ENCODE peak calls at places on chromosome 7, in nine cellular contexts. One of them, this sample, is unnamed.

GRCh38 chr7:76358478-76359110 is at the start of gene YWHAG:
- DNase-seq in HCT116: peak
- DNase-seq in suprapubic skin: no peak
- DNase-seq in stomach: peak
- DNase-seq in sigmoid colon: peak
- DNase-seq in prostate gland: peak
- DNase-seq in vagina: no peak
- DNase-seq in breast epithelium: peak
- DNase-seq in HepG2: peak
- DNase-seq in this sample: peak

GRCh38 chr7:17158261-17158660 is 140.2 kb upstream of the AHR start:
- DNase-seq in HCT116: no peak
- DNase-seq in suprapubic skin: no peak
- DNase-seq in stomach: no peak
- DNase-seq in sigmoid colon: no peak
- DNase-seq in prostate gland: no peak
- DNase-seq in vagina: no peak
- DNase-seq in breast epithelium: no peak
- DNase-seq in HepG2: peak
- DNase-seq in this sample: no peak

GRCh38 chr7:30543815-30544525 is 39.3 kb upstream of the GGCT start:
- DNase-seq in HCT116: no peak
- DNase-seq in suprapubic skin: no peak
- DNase-seq in stomach: no peak
- DNase-seq in sigmoid colon: no peak
- DNase-seq in prostate gland: no peak
- DNase-seq in vagina: no peak
- DNase-seq in breast epithelium: no peak
- DNase-seq in HepG2: no peak
- DNase-seq in this sample: no peak

GRCh38 chr7:1444925-1445322 is 14.3 kb downstream of the MICALL2 start:
- DNase-seq in HCT116: no peak
- DNase-seq in suprapubic skin: no peak
- DNase-seq in stomach: no peak
- DNase-seq in sigmoid colon: no peak
- DNase-seq in prostate gland: no peak
- DNase-seq in vagina: no peak
- DNase-seq in breast epithelium: no peak
- DNase-seq in HepG2: no peak
- DNase-seq in this sample: no peak

GRCh38 chr7:103445228-103446020 is 583 bp downstream of the SLC26A5 start:
- DNase-seq in HCT116: no peak
- DNase-seq in suprapubic skin: no peak
- DNase-seq in stomach: no peak
- DNase-seq in sigmoid colon: no peak
- DNase-seq in prostate gland: no peak
- DNase-seq in vagina: no peak
- DNase-seq in breast epithelium: no peak
- DNase-seq in HepG2: no peak
- DNase-seq in this sample: no peak

GRCh38 chr7:41053830-41054229 is 649.1 kb downstream of the INHBA start:
- DNase-seq in HCT116: no peak
- DNase-seq in suprapubic skin: no peak
- DNase-seq in stomach: no peak
- DNase-seq in sigmoid colon: no peak
- DNase-seq in prostate gland: no peak
- DNase-seq in vagina: no peak
- DNase-seq in breast epithelium: no peak
- DNase-seq in HepG2: no peak
- DNase-seq in this sample: no peak

GRCh38 chr7:31761646-31762045 is 74.6 kb downstream of the PPP1R17 start:
- DNase-seq in HCT116: no peak
- DNase-seq in suprapubic skin: no peak
- DNase-seq in stomach: no peak
- DNase-seq in sigmoid colon: no peak
- DNase-seq in prostate gland: no peak
- DNase-seq in vagina: no peak
- DNase-seq in breast epithelium: no peak
- DNase-seq in HepG2: no peak
- DNase-seq in this sample: no peak

GRCh38 chr7:80154656-80155325 is 20.2 kb downstream of the GNAI1 start:
- DNase-seq in HCT116: no peak
- DNase-seq in suprapubic skin: no peak
- DNase-seq in stomach: no peak
- DNase-seq in sigmoid colon: no peak
- DNase-seq in prostate gland: no peak
- DNase-seq in vagina: no peak
- DNase-seq in breast epithelium: no peak
- DNase-seq in HepG2: no peak
- DNase-seq in this sample: no peak

GRCh38 chr7:30162622-30163124 is 27.9 kb downstream of the MTURN start:
- DNase-seq in HCT116: no peak
- DNase-seq in suprapubic skin: no peak
- DNase-seq in stomach: no peak
- DNase-seq in sigmoid colon: no peak
- DNase-seq in prostate gland: no peak
- DNase-seq in vagina: no peak
- DNase-seq in breast epithelium: no peak
- DNase-seq in HepG2: peak
- DNase-seq in this sample: no peak

GRCh38 chr7:16356241-16356958 is 64.9 kb downstream of the CRPPA start:
- DNase-seq in HCT116: no peak
- DNase-seq in suprapubic skin: no peak
- DNase-seq in stomach: no peak
- DNase-seq in sigmoid colon: no peak
- DNase-seq in prostate gland: no peak
- DNase-seq in vagina: no peak
- DNase-seq in breast epithelium: no peak
- DNase-seq in HepG2: no peak
- DNase-seq in this sample: no peak

GRCh38 chr7:78530351-78530750 is 731.8 kb downstream of the PHTF2 start:
- DNase-seq in HCT116: no peak
- DNase-seq in suprapubic skin: no peak
- DNase-seq in stomach: no peak
- DNase-seq in sigmoid colon: no peak
- DNase-seq in prostate gland: no peak
- DNase-seq in vagina: no peak
- DNase-seq in breast epithelium: no peak
- DNase-seq in HepG2: peak
- DNase-seq in this sample: no peak

GRCh38 chr7:54802841-54803240 is 43.8 kb upstream of the SEC61G start:
- DNase-seq in HCT116: no peak
- DNase-seq in suprapubic skin: no peak
- DNase-seq in stomach: no peak
- DNase-seq in sigmoid colon: no peak
- DNase-seq in prostate gland: no peak
- DNase-seq in vagina: no peak
- DNase-seq in breast epithelium: no peak
- DNase-seq in HepG2: no peak
- DNase-seq in this sample: no peak

GRCh38 chr7:31948041-31948440 is 122.2 kb downstream of the PDE1C start:
- DNase-seq in HCT116: no peak
- DNase-seq in suprapubic skin: no peak
- DNase-seq in stomach: no peak
- DNase-seq in sigmoid colon: no peak
- DNase-seq in prostate gland: no peak
- DNase-seq in vagina: no peak
- DNase-seq in breast epithelium: no peak
- DNase-seq in HepG2: peak
- DNase-seq in this sample: no peak

GRCh38 chr7:33901847-33902246 is 3.5 kb upstream of the BMPER start:
- DNase-seq in HCT116: no peak
- DNase-seq in suprapubic skin: no peak
- DNase-seq in stomach: no peak
- DNase-seq in sigmoid colon: no peak
- DNase-seq in prostate gland: no peak
- DNase-seq in vagina: no peak
- DNase-seq in breast epithelium: no peak
- DNase-seq in HepG2: no peak
- DNase-seq in this sample: no peak

GRCh38 chr7:94253696-94254095 is 141.0 kb upstream of the COL1A2 start:
- DNase-seq in HCT116: no peak
- DNase-seq in suprapubic skin: no peak
- DNase-seq in stomach: no peak
- DNase-seq in sigmoid colon: no peak
- DNase-seq in prostate gland: no peak
- DNase-seq in vagina: no peak
- DNase-seq in breast epithelium: no peak
- DNase-seq in HepG2: no peak
- DNase-seq in this sample: no peak

GRCh38 chr7:73851410-73852338 is 9.3 kb upstream of the TMEM270 start:
- DNase-seq in HCT116: peak
- DNase-seq in suprapubic skin: no peak
- DNase-seq in stomach: no peak
- DNase-seq in sigmoid colon: no peak
- DNase-seq in prostate gland: no peak
- DNase-seq in vagina: no peak
- DNase-seq in breast epithelium: no peak
- DNase-seq in HepG2: peak
- DNase-seq in this sample: no peak

GRCh38 chr7:24843821-24844449 is 86.7 kb upstream of the GSDME start:
- DNase-seq in HCT116: no peak
- DNase-seq in suprapubic skin: no peak
- DNase-seq in stomach: no peak
- DNase-seq in sigmoid colon: no peak
- DNase-seq in prostate gland: no peak
- DNase-seq in vagina: no peak
- DNase-seq in breast epithelium: no peak
- DNase-seq in HepG2: no peak
- DNase-seq in this sample: no peak

GRCh38 chr7:18407385-18407784 is 88.2 kb upstream of the HDAC9 start:
- DNase-seq in HCT116: no peak
- DNase-seq in suprapubic skin: no peak
- DNase-seq in stomach: no peak
- DNase-seq in sigmoid colon: no peak
- DNase-seq in prostate gland: no peak
- DNase-seq in vagina: no peak
- DNase-seq in breast epithelium: no peak
- DNase-seq in HepG2: no peak
- DNase-seq in this sample: no peak

GRCh38 chr7:121544726-121545125 is 148.6 kb upstream of the FAM3C start:
- DNase-seq in HCT116: peak
- DNase-seq in suprapubic skin: no peak
- DNase-seq in stomach: no peak
- DNase-seq in sigmoid colon: no peak
- DNase-seq in prostate gland: peak
- DNase-seq in vagina: no peak
- DNase-seq in breast epithelium: peak
- DNase-seq in HepG2: peak
- DNase-seq in this sample: no peak

DNA sequence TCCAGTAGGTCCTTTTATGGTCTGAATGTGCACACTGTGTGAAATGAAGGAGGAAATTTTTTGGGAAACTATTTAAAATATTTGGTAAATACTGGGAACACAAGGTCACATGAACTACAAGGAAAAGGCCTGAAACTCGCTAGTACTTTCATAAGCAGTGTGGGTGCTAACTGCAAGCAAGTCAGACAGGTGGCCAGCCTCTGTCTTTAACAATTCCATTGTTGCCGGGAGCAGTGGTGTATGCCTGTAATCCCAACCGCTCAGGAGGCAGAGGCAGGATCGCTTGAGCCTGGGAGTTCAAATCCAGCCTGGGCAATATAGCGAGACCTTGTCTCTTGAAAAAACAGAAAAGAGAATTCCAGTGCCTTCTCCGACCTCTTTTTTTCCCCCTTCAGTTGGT is 37.5 kb downstream of the SMURF1 start:
- DNase-seq in HCT116: no peak
- DNase-seq in suprapubic skin: no peak
- DNase-seq in stomach: no peak
- DNase-seq in sigmoid colon: no peak
- DNase-seq in prostate gland: no peak
- DNase-seq in vagina: no peak
- DNase-seq in breast epithelium: no peak
- DNase-seq in HepG2: peak
- DNase-seq in this sample: no peak
- TF ChIP-seq POLR2A in HCT116: no peak
- TF ChIP-seq POLR2A in suprapubic skin: no peak
- TF ChIP-seq POLR2A in stomach: no peak
- TF ChIP-seq POLR2A in sigmoid colon: no peak
- TF ChIP-seq POLR2A in prostate gland: no peak
- TF ChIP-seq POLR2A in vagina: no peak
- TF ChIP-seq POLR2A in breast epithelium: no peak
- TF ChIP-seq POLR2A in HepG2: no peak
- TF ChIP-seq POLR2A in this sample: no peak

DNA sequence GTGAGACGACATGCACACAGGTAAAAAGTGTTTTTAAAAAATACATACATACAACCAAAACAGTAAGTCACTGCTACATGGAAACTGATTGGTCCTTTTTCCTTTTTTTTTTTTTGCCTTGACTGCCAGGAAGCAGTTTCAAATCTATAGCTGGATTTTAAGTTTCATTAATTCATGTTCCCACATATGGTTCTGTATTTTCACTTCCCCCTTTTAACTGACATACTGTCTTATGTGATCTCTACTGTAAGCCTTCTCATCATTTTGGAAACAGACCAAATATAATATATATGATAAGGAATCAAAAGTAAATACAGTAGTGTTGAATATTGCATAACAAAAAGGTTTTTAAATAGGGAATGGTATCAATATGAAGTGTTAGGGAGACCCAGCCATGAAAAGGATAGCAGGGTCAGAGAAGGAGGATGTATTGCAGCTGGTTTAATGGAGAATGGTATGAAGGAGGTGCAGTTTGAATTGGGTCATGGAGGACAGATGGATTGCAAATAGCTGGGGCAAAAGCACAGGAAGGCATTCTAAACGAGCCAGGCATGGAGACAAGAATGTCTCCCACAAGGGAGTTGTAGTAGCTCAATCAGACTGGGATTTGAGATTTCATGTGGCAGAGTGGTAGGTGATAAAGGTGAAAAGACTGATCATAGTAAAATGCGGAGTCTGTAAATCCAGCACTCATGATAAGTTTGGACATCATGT is 5.4 kb downstream of the CAV1 start:
- DNase-seq in HCT116: no peak
- DNase-seq in suprapubic skin: no peak
- DNase-seq in stomach: no peak
- DNase-seq in sigmoid colon: no peak
- DNase-seq in prostate gland: no peak
- DNase-seq in vagina: no peak
- DNase-seq in breast epithelium: no peak
- DNase-seq in HepG2: no peak
- DNase-seq in this sample: no peak
- H3K4me3 ChIP-seq in HCT116: no peak
- H3K4me3 ChIP-seq in suprapubic skin: peak
- H3K4me3 ChIP-seq in stomach: peak
- H3K4me3 ChIP-seq in sigmoid colon: peak
- H3K4me3 ChIP-seq in prostate gland: no peak
- H3K4me3 ChIP-seq in vagina: peak
- H3K4me3 ChIP-seq in breast epithelium: no peak
- H3K4me3 ChIP-seq in HepG2: no peak
- H3K4me3 ChIP-seq in this sample: peak

GRCh38 chr7:84637568-84638338 is 443.2 kb upstream of the SEMA3A start:
- DNase-seq in HCT116: no peak
- DNase-seq in suprapubic skin: no peak
- DNase-seq in stomach: no peak
- DNase-seq in sigmoid colon: peak
- DNase-seq in prostate gland: no peak
- DNase-seq in vagina: no peak
- DNase-seq in breast epithelium: no peak
- DNase-seq in HepG2: no peak
- DNase-seq in this sample: peak
- TF ChIP-seq POLR2AphosphoS5 in HCT116: no peak
- TF ChIP-seq POLR2AphosphoS5 in suprapubic skin: no peak
- TF ChIP-seq POLR2AphosphoS5 in stomach: no peak
- TF ChIP-seq POLR2AphosphoS5 in sigmoid colon: no peak
- TF ChIP-seq POLR2AphosphoS5 in prostate gland: no peak
- TF ChIP-seq POLR2AphosphoS5 in vagina: no peak
- TF ChIP-seq POLR2AphosphoS5 in breast epithelium: no peak
- TF ChIP-seq POLR2AphosphoS5 in HepG2: no peak
- TF ChIP-seq POLR2AphosphoS5 in this sample: no peak

GRCh38 chr7:26189697-26190096 is 10.8 kb downstream of the HNRNPA2B1 start:
- DNase-seq in HCT116: no peak
- DNase-seq in suprapubic skin: no peak
- DNase-seq in stomach: no peak
- DNase-seq in sigmoid colon: no peak
- DNase-seq in prostate gland: no peak
- DNase-seq in vagina: no peak
- DNase-seq in breast epithelium: no peak
- DNase-seq in HepG2: no peak
- DNase-seq in this sample: no peak
- TF ChIP-seq POLR2A in HCT116: no peak
- TF ChIP-seq POLR2A in suprapubic skin: no peak
- TF ChIP-seq POLR2A in stomach: no peak
- TF ChIP-seq POLR2A in sigmoid colon: no peak
- TF ChIP-seq POLR2A in prostate gland: no peak
- TF ChIP-seq POLR2A in vagina: no peak
- TF ChIP-seq POLR2A in breast epithelium: no peak
- TF ChIP-seq POLR2A in HepG2: no peak
- TF ChIP-seq POLR2A in this sample: no peak

This sample was measured in spleen.